ENCODE peak calls at places on chromosomes 16 and 17, in seven cellular contexts. A is IMR-90, Q is H1, G is mesendoderm, I is neuronal stem cell, W is H9, D is trophoblast cell. J is an unnamed sample.

GRCh38 chr16:28538733-28539596 is at the start of gene NUPR1:
- DNase-seq in A (peak; percentile 97), Q (no peak), G (peak; percentile 11), I (no peak), W (no peak), D (no peak), J (peak; percentile 73)

GRCh38 chr17:19558946-19559345 is 25.3 kb downstream of the SLC47A1 start:
- DNase-seq in A (no peak), Q (no peak), G (no peak), I (no peak), W (no peak), D (no peak), J (no peak)

GRCh38 chr16:14101415-14101814 is 30.3 kb downstream of the MRTFB start:
- DNase-seq in A (no peak), Q (no peak), G (no peak), I (no peak), W (no peak), D (no peak), J (no peak)

GRCh38 chr17:72501404-72502110 is 380.7 kb downstream of the SOX9 start:
- DNase-seq in A (no peak), Q (no peak), G (peak; percentile 25), I (no peak), W (no peak), D (no peak), J (no peak)

GRCh38 chr17:74882517-74883240 is 9.9 kb upstream of the FDXR start:
- DNase-seq in A (no peak), Q (no peak), G (no peak), I (no peak), W (no peak), D (no peak), J (no peak)

GRCh38 chr17:8004899-8005298 is 2.5 kb downstream of the GUCY2D start:
- DNase-seq in A (peak; percentile 79), Q (no peak), G (peak; percentile 28), I (no peak), W (no peak), D (no peak), J (peak; percentile 33)

GRCh38 chr17:17077861-17078732 is 35.8 kb downstream of the MPRIP start:
- DNase-seq in A (no peak), Q (no peak), G (peak; percentile 30), I (no peak), W (no peak), D (peak; percentile 88), J (no peak)

GRCh38 chr17:2054262-2054739 is 602 bp upstream of the HIC1 start:
- DNase-seq in A (peak; percentile 55), Q (no peak), G (peak; percentile 42), I (no peak), W (peak; percentile 71), D (peak; percentile 78), J (peak; percentile 73)

GRCh38 chr16:46787909-46788308 is 39.8 kb upstream of the MYLK3 start:
- DNase-seq in A (no peak), Q (no peak), G (no peak), I (no peak), W (no peak), D (no peak), J (no peak)

GRCh38 chr16:921321-921905 is 49.4 kb downstream of the LMF1 start:
- DNase-seq in A (no peak), Q (no peak), G (no peak), I (no peak), W (no peak), D (no peak), J (no peak)

GRCh38 chr17:43834106-43834505 is 1.2 kb upstream of the MPP3 start:
- DNase-seq in A (peak; percentile 25), Q (no peak), G (no peak), I (no peak), W (no peak), D (peak; percentile 44), J (no peak)

GRCh38 chr17:50396261-50397110 is 837 bp downstream of the LRRC59 start:
- DNase-seq in A (peak; percentile 56), Q (no peak), G (peak; percentile 38), I (peak; percentile 1), W (no peak), D (peak; percentile 40), J (peak; percentile 73)

GRCh38 chr17:62178579-62178978 is 113.5 kb upstream of the MED13 start:
- DNase-seq in A (peak; percentile 33), Q (no peak), G (peak; percentile 33), I (no peak), W (no peak), D (peak; percentile 48), J (peak; percentile 60)

GRCh38 chr17:79799174-79799537 is 2.3 kb upstream of the CBX8 start:
- DNase-seq in A (no peak), Q (no peak), G (no peak), I (no peak), W (peak; percentile 57), D (no peak), J (no peak)

GRCh38 chr17:77560417-77560816 is 398.1 kb upstream of the TNRC6C start:
- DNase-seq in A (no peak), Q (no peak), G (no peak), I (no peak), W (no peak), D (no peak), J (no peak)

GRCh38 chr17:76074390-76075363 is at the start of gene GALR2:
- DNase-seq in A (no peak), Q (no peak), G (no peak), I (no peak), W (peak; percentile 72), D (no peak), J (no peak)

GRCh38 chr17:43880420-43880991 is 26.8 kb downstream of the MPP2 start:
- DNase-seq in A (no peak), Q (no peak), G (peak; percentile 55), I (peak; percentile 33), W (peak; percentile 80), D (peak; percentile 18), J (peak; percentile 26)

GRCh38 chr16:81784042-81784785 is 5.1 kb downstream of the PLCG2 start:
- DNase-seq in A (no peak), Q (no peak), G (peak; percentile 55), I (no peak), W (no peak), D (no peak), J (no peak)

DNA sequence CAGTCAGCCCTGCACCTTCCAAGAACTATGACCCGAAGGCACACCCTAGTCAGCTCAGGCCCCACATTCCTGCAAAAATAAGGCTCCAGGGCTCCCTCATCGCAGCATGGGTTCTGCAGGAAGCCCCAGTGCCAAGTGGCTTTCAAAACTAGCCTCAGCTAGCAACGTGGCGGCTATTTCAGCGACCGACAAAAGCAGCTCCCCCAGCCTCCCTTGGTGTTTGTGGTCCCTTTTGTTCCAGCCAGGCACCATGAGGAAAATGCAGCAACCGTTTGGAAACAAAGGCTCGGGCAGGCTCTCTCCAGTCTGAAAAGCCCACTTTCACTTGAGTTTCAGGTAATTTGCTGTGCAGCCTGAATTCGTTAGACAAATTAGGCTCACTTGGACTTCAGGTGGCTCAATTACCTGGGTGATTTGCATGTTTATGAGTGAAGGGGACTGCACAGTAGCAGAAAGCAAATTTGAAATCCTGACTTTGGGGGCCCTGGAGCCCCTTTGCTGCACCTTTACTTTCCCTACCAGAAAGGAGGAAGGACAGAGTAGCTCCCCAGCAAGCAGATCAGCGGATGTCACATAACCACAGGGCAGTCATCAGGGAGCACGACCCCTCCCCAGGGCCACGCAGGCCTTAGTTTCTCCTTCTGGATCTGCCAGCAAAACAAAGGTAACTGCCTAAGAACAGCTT is 142.9 kb upstream of the SDK2 start:
- DNase-seq in A (no peak), Q (no peak), G (peak; percentile 13), I (peak; percentile 59), W (no peak), D (no peak), J (no peak)
- H2AK5ac ChIP-seq in A (no peak overlapping the region), Q (no peak overlapping the region), G (no peak overlapping the region), I (peak overlapping the region; percentile 85), W (no peak overlapping the region), D (no peak overlapping the region), J (no peak overlapping the region)

GRCh38 chr17:68255731-68256538 is 8.1 kb downstream of the AMZ2 start:
- DNase-seq in A (no peak), Q (no peak), G (no peak), I (no peak), W (no peak), D (no peak), J (peak; percentile 27)
- H2AK5ac ChIP-seq in A (no peak overlapping the region), Q (no peak overlapping the region), G (no peak overlapping the region), I (no peak overlapping the region), W (no peak overlapping the region), D (no peak overlapping the region), J (no peak overlapping the region)

DNA sequence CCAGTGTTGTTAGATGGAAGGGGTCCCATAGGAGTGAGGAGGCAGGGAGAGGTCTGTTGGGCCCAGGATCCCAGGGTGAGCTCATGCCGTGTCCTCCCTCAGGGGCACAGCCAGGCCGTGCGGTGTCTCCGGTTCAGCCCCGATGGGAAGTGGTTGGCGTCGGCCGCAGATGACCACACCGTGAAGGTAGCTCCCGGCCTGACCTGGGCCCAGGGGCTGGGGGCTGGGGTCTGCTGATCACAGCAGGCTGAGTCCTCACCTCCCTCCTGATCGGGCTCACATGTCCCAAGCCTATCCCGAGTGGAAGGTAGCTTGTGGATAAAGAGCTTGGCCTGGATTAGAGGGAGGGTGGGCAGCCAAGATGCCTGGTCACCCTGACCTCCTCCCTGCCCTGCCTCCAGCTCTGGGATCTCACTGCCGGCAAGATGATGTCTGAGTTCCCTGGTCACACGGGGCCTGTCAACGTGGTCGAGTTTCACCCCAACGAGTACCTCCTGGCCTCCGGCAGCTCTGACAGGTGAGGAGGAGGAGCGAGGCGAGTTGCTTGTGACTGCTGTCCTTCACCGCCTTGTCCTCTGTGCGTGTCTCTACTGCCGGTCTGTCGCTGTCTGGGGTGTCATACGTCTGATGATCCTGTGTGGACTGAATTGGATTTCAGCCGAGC is 16.1 kb downstream of the KATNB1 start:
- DNase-seq in A (no peak), Q (no peak), G (no peak), I (no peak), W (no peak), D (no peak), J (no peak)
- H2AK5ac ChIP-seq in A (no peak overlapping the region), Q (no peak overlapping the region), G (no peak overlapping the region), I (no peak overlapping the region), W (no peak overlapping the region), D (no peak overlapping the region), J (no peak overlapping the region)

GRCh38 chr16:3638916-3639644 is 15.4 kb upstream of the DNASE1 start:
- DNase-seq in A (no peak), Q (no peak), G (no peak), I (no peak), W (peak; percentile 40), D (no peak), J (no peak)
- H2AK5ac ChIP-seq in A (no peak overlapping the region), Q (no peak overlapping the region), G (no peak overlapping the region), I (no peak overlapping the region), W (peak overlapping the region; percentile 47), D (peak overlapping the region; percentile 13), J (no peak overlapping the region)

GRCh38 chr16:19751478-19751877 is 33.4 kb downstream of the IQCK start:
- DNase-seq in A (no peak), Q (no peak), G (no peak), I (no peak), W (no peak), D (no peak), J (no peak)
- H2AK5ac ChIP-seq in A (no peak overlapping the region), Q (no peak overlapping the region), G (no peak overlapping the region), I (no peak overlapping the region), W (no peak overlapping the region), D (no peak overlapping the region), J (peak overlapping the region; percentile 5)